ENCODE peak calls at places on chromosomes 6 and 20, in nine cellular contexts. R is PC-9; O is A549; N is cardiac muscle cell; A is naive thymus-derived CD4-positive, alpha-beta T cell; C is heart left ventricle; Y is left ventricle myocardium inferior; U is mesendoderm; G is tibial artery. X is an unnamed sample.

GRCh38 chr20:19981091-19981490 is 36.1 kb upstream of the NAA20 start:
- DNase-seq in O (no peak), R (peak; percentile 46), C (no peak), A (no peak), G (no peak), Y (no peak), U (peak; percentile 57), N (no peak), X (no peak)

GRCh38 chr6:106381871-106382270 is 21.4 kb downstream of the CRYBG1 start:
- DNase-seq in A (no peak), G (no peak), R (peak; percentile 39), Y (no peak), N (peak; percentile 17), U (no peak), O (no peak), C (no peak), X (peak; percentile 65)

GRCh38 chr20:32702706-32703425 is 29.1 kb upstream of the C20orf203 start:
- DNase-seq in U (no peak), O (no peak), A (no peak), C (no peak), R (no peak), N (no peak), G (no peak), Y (no peak), X (no peak)

GRCh38 chr6:135866445-135867143 is 15.1 kb downstream of the PDE7B start:
- DNase-seq in R (no peak), N (no peak), C (no peak), A (no peak), O (no peak), U (no peak), Y (no peak), G (no peak), X (no peak)

GRCh38 chr6:28105286-28105685 is 19.1 kb upstream of the ZSCAN16 start:
- DNase-seq in O (peak; percentile 10), G (no peak), Y (no peak), U (peak; percentile 36), A (no peak), R (no peak), N (no peak), C (no peak), X (no peak)

GRCh38 chr20:4567172-4567571 is 154.5 kb upstream of the PRND start:
- DNase-seq in O (no peak), R (no peak), N (no peak), U (no peak), G (no peak), Y (no peak), A (no peak), C (no peak), X (no peak)

GRCh38 chr20:48841861-48842529 is 14.2 kb upstream of the PREX1 start:
- DNase-seq in C (no peak), R (peak; percentile 37), U (no peak), Y (no peak), G (no peak), N (no peak), A (no peak), O (peak; percentile 73), X (no peak)

GRCh38 chr6:87630746-87631145 is 40.8 kb downstream of the ORC3 start:
- DNase-seq in Y (no peak), N (no peak), G (no peak), R (no peak), C (no peak), U (no peak), O (no peak), A (no peak), X (no peak)

GRCh38 chr6:77786935-77787629 is 134.2 kb downstream of the MEI4 start:
- DNase-seq in U (peak; percentile 5), N (no peak), Y (no peak), O (no peak), R (no peak), G (peak; percentile 27), A (no peak), C (no peak), X (no peak)

GRCh38 chr6:124956018-124956417 is 6.2 kb upstream of the RNF217 start:
- DNase-seq in O (no peak), A (no peak), N (no peak), U (no peak), C (no peak), Y (no peak), G (no peak), R (no peak), X (no peak)

GRCh38 chr20:61706562-61706961 is 359.1 kb downstream of the TAF4 start:
- DNase-seq in G (no peak), U (no peak), A (no peak), R (no peak), N (no peak), Y (no peak), O (no peak), C (peak; percentile 19), X (no peak)

GRCh38 chr6:110039364-110039995 is 61.4 kb downstream of the GPR6 start:
- DNase-seq in O (peak; percentile 53), Y (peak; percentile 82), C (peak; percentile 89), R (peak; percentile 83), N (peak; percentile 87), G (peak; percentile 88), A (peak; percentile 78), U (peak; percentile 94), X (peak; percentile 31)

GRCh38 chr6:37331047-37331446 is 22.7 kb upstream of the RNF8 start:
- DNase-seq in C (no peak), N (no peak), A (no peak), U (no peak), G (no peak), Y (no peak), O (no peak), R (no peak), X (no peak)

GRCh38 chr6:90663106-90663505 is 76.2 kb upstream of the MAP3K7 start:
- DNase-seq in U (no peak), N (no peak), A (no peak), G (no peak), R (no peak), Y (no peak), O (no peak), C (no peak), X (no peak)

GRCh38 chr6:110897433-110897832 is 22.8 kb downstream of the AMD1 start:
- DNase-seq in N (no peak), G (no peak), C (no peak), Y (no peak), R (no peak), O (no peak), U (no peak), A (no peak), X (no peak)

GRCh38 chr20:36848078-36848660 is 27.8 kb upstream of the TLDC2 start:
- DNase-seq in O (no peak), N (peak; percentile 17), C (peak; percentile 81), G (peak; percentile 84), A (no peak), U (no peak), R (no peak), Y (peak; percentile 57), X (no peak)

GRCh38 chr6:51737580-51738360 is 349.6 kb downstream of the PKHD1 start:
- DNase-seq in R (no peak), Y (no peak), C (no peak), N (no peak), A (no peak), O (no peak), U (no peak), G (no peak), X (no peak)
- H3K27ac ChIP-seq in R (no peak overlapping the region), Y (no peak overlapping the region), C (no peak overlapping the region), N (no peak overlapping the region), A (no peak overlapping the region), O (no peak overlapping the region), U (no peak overlapping the region), G (no peak overlapping the region), X (no peak overlapping the region)

GRCh38 chr6:139028242-139028657 is 295 bp upstream of the ABRACL start:
- DNase-seq in Y (no peak), C (no peak), N (no peak), U (no peak), R (no peak), O (no peak), G (no peak), A (no peak), X (peak; percentile 10)
- H3K27ac ChIP-seq in Y (peak overlapping the region; percentile 91), C (peak overlapping the region; percentile 84), N (peak overlapping the region; percentile 81), U (no peak overlapping the region), R (peak overlapping the region; percentile 69), O (peak overlapping the region; percentile 83), G (peak overlapping the region; percentile 82), A (peak overlapping the region; percentile 88), X (peak overlapping the region; percentile 69)

GRCh38 chr20:1802385-1803215 is 92.6 kb upstream of the SIRPA start:
- DNase-seq in N (peak; percentile 78), A (peak; percentile 10), Y (peak; percentile 65), U (peak; percentile 86), R (peak; percentile 56), G (peak; percentile 73), C (peak; percentile 77), O (peak; percentile 78), X (no peak)
- H3K27ac ChIP-seq in N (no peak overlapping the region), A (no peak overlapping the region), Y (peak overlapping the region; percentile 86), U (no peak overlapping the region), R (no peak overlapping the region), G (peak overlapping the region; percentile 50), C (peak overlapping the region; percentile 66), O (peak overlapping the region; percentile 47), X (peak overlapping the region; percentile 74)

DNA sequence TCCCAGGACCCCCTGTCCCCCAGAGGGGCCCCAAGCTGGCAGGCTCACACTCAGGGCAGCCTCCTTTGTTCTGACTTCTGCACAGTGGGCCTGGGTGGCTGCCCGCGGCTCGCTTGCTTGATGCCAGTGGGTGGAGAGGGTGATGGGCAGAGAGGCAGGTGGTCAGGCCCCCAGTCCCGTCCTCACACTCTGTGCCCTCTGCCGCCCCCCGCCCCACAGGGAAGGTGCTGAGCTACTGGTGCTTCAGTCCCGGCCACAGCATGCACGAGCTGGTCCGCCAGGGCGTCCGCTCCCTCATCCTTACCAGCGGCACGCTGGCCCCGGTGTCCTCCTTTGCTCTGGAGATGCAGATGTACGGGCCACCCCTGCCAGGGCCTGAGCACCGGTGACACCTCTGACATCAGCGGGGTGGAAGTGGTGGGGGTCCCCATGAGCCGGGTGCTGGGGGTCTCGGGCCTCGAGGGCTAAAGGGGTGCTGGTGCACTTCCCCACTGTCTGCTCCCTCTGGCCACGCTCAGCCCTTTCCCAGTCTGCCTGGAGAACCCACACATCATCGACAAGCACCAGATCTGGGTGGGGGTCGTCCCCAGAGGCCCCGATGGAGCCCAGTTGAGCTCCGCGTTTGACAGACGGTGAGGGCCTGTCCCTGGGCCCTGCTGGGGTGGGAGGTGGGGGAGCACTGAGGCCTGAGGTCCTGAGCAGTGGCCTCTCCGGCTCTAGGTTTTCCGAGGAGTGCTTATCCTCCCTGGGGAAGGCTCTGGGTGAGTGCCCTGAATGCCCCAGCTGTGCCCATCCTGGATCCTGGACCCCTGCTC is 8.8 kb upstream of the TNFRSF6B start:
- DNase-seq in O (no peak), N (no peak), R (no peak), Y (no peak), A (no peak), C (no peak), G (no peak), U (no peak), X (no peak)
- H3K27ac ChIP-seq in O (peak overlapping the region; percentile 21), N (peak overlapping the region; percentile 44), R (no peak overlapping the region), Y (peak overlapping the region; percentile 96), A (no peak overlapping the region), C (peak overlapping the region; percentile 90), G (peak overlapping the region; percentile 57), U (no peak overlapping the region), X (no peak overlapping the region)